ENCODE peak calls at places on chromosome 1, in eight cellular contexts. G, W, J, Y, I, F, B and E are unnamed samples.
A peak's percentile ranks its signal among the peaks of the same experiment; 100 is the strongest.

GRCh38 chr1:42170779-42171621 is 6.5 kb upstream of the GUCA2A start:
- DNase-seq in I (no peak), W (no peak), F (no peak), G (no peak), Y (no peak), J (no peak), B (no peak), E (no peak)

GRCh38 chr1:203534526-203534925 is 40.6 kb downstream of the OPTC start:
- DNase-seq in F (no peak), I (no peak), Y (peak; percentile 98), B (peak; percentile 99), J (no peak), G (no peak), W (peak; percentile 75), E (peak; percentile 96)

GRCh38 chr1:36384542-36385409 is 948 bp downstream of the STK40 start:
- DNase-seq in Y (peak; percentile 78), W (peak; percentile 95), G (peak; percentile 83), J (peak; percentile 89), B (peak; percentile 56), F (peak; percentile 44), I (peak; percentile 92), E (no peak)

GRCh38 chr1:22799971-22800370 is 89.3 kb downstream of the EPHB2 start:
- DNase-seq in J (no peak), F (peak; percentile 77), B (no peak), Y (no peak), I (no peak), G (no peak), W (no peak), E (no peak)

GRCh38 chr1:19923137-19923952 is at the start of gene PLA2G2E:
- DNase-seq in G (no peak), W (no peak), J (no peak), I (no peak), B (no peak), F (no peak), Y (no peak), E (no peak)

GRCh38 chr1:87864676-87865075 is 536.0 kb downstream of the LMO4 start:
- DNase-seq in G (no peak), F (no peak), I (no peak), B (no peak), Y (no peak), W (no peak), J (no peak), E (no peak)

GRCh38 chr1:94037392-94038229 is 83.3 kb downstream of the ABCA4 start:
- DNase-seq in I (no peak), W (no peak), J (no peak), F (no peak), G (no peak), Y (peak; percentile 82), B (no peak), E (no peak)

GRCh38 chr1:51255331-51255730 is 19.3 kb downstream of the RNF11 start:
- DNase-seq in F (no peak), G (no peak), J (no peak), Y (peak; percentile 36), W (no peak), B (no peak), I (no peak), E (no peak)

GRCh38 chr1:171166361-171166760 is 18.7 kb upstream of the FMO2 start:
- DNase-seq in I (no peak), B (no peak), Y (peak; percentile 75), G (no peak), F (no peak), J (no peak), W (no peak), E (no peak)

GRCh38 chr1:12179111-12179519 is 12.3 kb downstream of the TNFRSF1B start:
- DNase-seq in W (peak; percentile 53), F (no peak), Y (peak; percentile 14), J (no peak), G (no peak), B (peak; percentile 48), I (no peak), E (peak; percentile 85)

GRCh38 chr1:12249181-12249580 is 19.4 kb downstream of the VPS13D start:
- DNase-seq in J (no peak), B (no peak), G (no peak), W (no peak), F (no peak), Y (no peak), I (no peak), E (peak; percentile 27)

GRCh38 chr1:91693542-91693941 is 192.4 kb downstream of the TGFBR3 start:
- DNase-seq in G (peak; percentile 63), J (no peak), B (no peak), Y (no peak), I (no peak), F (peak; percentile 32), W (peak; percentile 82), E (no peak)

GRCh38 chr1:248752119-248752931 is 3.2 kb downstream of the LYPD8 start:
- DNase-seq in W (no peak), F (no peak), Y (no peak), G (no peak), B (no peak), I (no peak), J (no peak), E (no peak)

GRCh38 chr1:178151831-178152230 is 57.9 kb downstream of the RASAL2 start:
- DNase-seq in F (no peak), G (no peak), I (no peak), B (peak; percentile 18), Y (peak; percentile 83), J (no peak), W (no peak), E (no peak)

GRCh38 chr1:69569983-69570755 is 2.4 kb downstream of the LRRC7 start:
- DNase-seq in Y (no peak), I (no peak), W (no peak), J (no peak), G (no peak), F (peak; percentile 38), B (no peak), E (peak; percentile 43)

GRCh38 chr1:69567847-69568434 is at the start of gene LRRC7:
- DNase-seq in G (peak; percentile 68), I (peak; percentile 72), Y (peak; percentile 32), F (peak; percentile 42), J (no peak), W (no peak), B (no peak), E (no peak)

GRCh38 chr1:69572921-69573320 is 5.2 kb downstream of the LRRC7 start:
- DNase-seq in W (no peak), B (no peak), F (no peak), I (no peak), J (no peak), Y (no peak), G (no peak), E (no peak)

GRCh38 chr1:69568435-69569280 is 936 bp downstream of the LRRC7 start:
- DNase-seq in W (no peak), G (peak; percentile 45), B (no peak), Y (peak; percentile 7), I (no peak), F (peak; percentile 35), J (no peak), E (no peak)

DNA sequence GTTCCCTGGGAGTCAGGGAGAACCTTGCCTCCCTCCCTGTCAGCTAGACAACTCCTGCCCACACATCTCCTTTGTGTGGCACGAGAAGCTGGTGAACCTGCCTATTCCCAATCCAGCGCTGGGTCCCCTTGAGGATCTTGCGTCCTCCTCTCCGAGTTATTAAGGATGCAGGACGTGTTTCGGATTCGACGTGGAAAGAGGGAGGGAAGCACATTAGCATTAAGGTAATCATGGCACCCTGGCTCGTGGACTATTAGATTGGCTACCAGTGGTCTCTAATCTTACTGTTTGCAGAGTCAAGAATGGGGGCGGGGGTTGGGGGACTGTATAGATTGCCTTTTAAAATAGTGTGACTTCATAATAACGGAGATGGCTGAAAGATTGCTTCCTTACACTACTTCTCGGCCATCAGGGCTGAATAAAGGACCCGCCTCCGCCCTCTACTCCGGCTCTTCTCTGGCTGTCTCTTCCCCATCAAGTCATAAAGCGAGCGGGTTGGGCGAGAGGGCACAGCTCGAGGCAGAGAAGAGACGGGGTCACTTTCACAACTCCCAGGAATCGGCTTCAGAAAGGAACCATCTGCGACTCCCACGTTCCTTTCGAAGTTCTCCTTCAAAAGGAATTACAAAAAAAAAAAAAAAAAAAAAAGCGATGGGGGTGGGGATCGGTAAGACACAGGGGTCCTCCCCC is 1.7 kb downstream of the LRRC7 start:
- DNase-seq in G (no peak), B (no peak), F (peak; percentile 46), Y (no peak), I (no peak), J (no peak), W (no peak), E (no peak)
- H3K27me3 ChIP-seq in G (peaks cover 10% of the 10 kb centered on the region), B (no peaks in the 10 kb centered on the region), F (no peaks in the 10 kb centered on the region), Y (peaks cover 11% of the 10 kb centered on the region), I (peaks cover 28% of the 10 kb centered on the region), J (peaks cover 32% of the 10 kb centered on the region), W (peaks cover 3% of the 10 kb centered on the region), E (peaks cover 13% of the 10 kb centered on the region)

GRCh38 chr1:32964461-32965250 is at the start of gene RNF19B:
- DNase-seq in W (peak; percentile 97), F (peak; percentile 95), B (peak; percentile 93), Y (peak; percentile 97), I (peak; percentile 100), G (peak; percentile 97), J (peak; percentile 96), E (peak; percentile 90)

GRCh38 chr1:32960342-32960741 is 4.3 kb downstream of the RNF19B start:
- DNase-seq in J (no peak), B (no peak), F (no peak), W (no peak), I (no peak), Y (no peak), G (no peak), E (no peak)

GRCh38 chr1:32960819-32961355 is 3.7 kb downstream of the RNF19B start:
- DNase-seq in I (no peak), B (no peak), G (no peak), W (no peak), Y (no peak), F (no peak), J (no peak), E (no peak)

GRCh38 chr1:32963746-32964460 is 706 bp downstream of the RNF19B start:
- DNase-seq in G (peak; percentile 75), J (peak; percentile 90), W (peak; percentile 64), B (peak; percentile 56), I (peak; percentile 93), F (peak; percentile 36), Y (peak; percentile 81), E (peak; percentile 35)

GRCh38 chr1:32962248-32962896 is 2.2 kb downstream of the RNF19B start:
- DNase-seq in B (no peak), W (no peak), I (no peak), Y (no peak), J (no peak), F (no peak), G (no peak), E (no peak)
- H3K4me3 ChIP-seq in B (peak overlapping the region; percentile 98), W (no peak overlapping the region), I (peak overlapping the region; percentile 66), Y (peak overlapping the region; percentile 85), J (peak overlapping the region; percentile 72), F (peak overlapping the region; percentile 89), G (peak overlapping the region; percentile 98), E (peak overlapping the region; percentile 87)

DNA sequence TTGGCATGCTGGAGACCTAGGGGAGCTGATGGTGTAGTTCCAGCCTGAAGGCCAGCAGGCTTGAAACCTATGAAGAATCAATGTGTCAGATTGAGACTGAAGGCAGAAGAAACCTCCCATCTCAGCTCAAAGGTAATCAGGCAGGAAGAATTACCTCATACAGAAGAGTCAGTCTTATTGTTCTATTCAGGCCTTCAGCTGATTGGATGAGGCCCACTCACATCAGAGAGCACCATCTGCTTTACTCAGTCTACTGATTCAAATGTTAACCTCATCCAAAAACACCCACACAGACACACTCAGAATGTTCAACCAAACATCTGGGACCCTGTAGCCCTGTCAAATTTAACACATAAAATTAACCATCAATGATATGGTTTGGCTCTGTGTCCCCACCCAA is 13.7 kb upstream of the CCN1 start:
- DNase-seq in B (no peak), F (no peak), Y (peak; percentile 29), G (no peak), J (no peak), W (no peak), I (no peak), E (no peak)
- TF ChIP-seq CTCF in B (no peak), F (no peak), Y (no peak), G (no peak), J (no peak), W (no peak), I (no peak), E (no peak)

GRCh38 chr1:77388655-77389054 is 106.8 kb downstream of the AK5 start:
- DNase-seq in B (no peak), W (no peak), I (no peak), G (no peak), Y (no peak), J (no peak), F (no peak), E (no peak)
- H3K27me3 ChIP-seq in B (no peaks in the 10 kb centered on the region), W (no peaks in the 10 kb centered on the region), I (no peaks in the 10 kb centered on the region), G (no peaks in the 10 kb centered on the region), Y (peaks cover 3% of the 10 kb centered on the region), J (no peaks in the 10 kb centered on the region), F (no peaks in the 10 kb centered on the region), E (no peaks in the 10 kb centered on the region)